ENCODE peak calls at places on chromosomes 6 and 20, in five cellular contexts. One of them, this sample, is unnamed. For H3K9me3, the result is how much of the 10 kb centered on the place peaks cover.

GRCh38 chr20:2524435-2525272 is 11.7 kb upstream of the TMC2 start:
- DNase-seq in HCT116: peak
- DNase-seq in ovary: peak
- DNase-seq in hepatocyte: peak
- DNase-seq in breast epithelium: peak
- DNase-seq in this sample: peak

GRCh38 chr6:11692451-11693376 is 85.9 kb downstream of the ADTRP start:
- DNase-seq in HCT116: no peak
- DNase-seq in ovary: no peak
- DNase-seq in hepatocyte: no peak
- DNase-seq in breast epithelium: no peak
- DNase-seq in this sample: peak

GRCh38 chr6:162538643-162539064 is 188.9 kb downstream of the PRKN start:
- DNase-seq in HCT116: no peak
- DNase-seq in ovary: no peak
- DNase-seq in hepatocyte: no peak
- DNase-seq in breast epithelium: no peak
- DNase-seq in this sample: peak

GRCh38 chr6:53306819-53307347 is 41.9 kb downstream of the ELOVL5 start:
- DNase-seq in HCT116: no peak
- DNase-seq in ovary: no peak
- DNase-seq in hepatocyte: peak
- DNase-seq in breast epithelium: no peak
- DNase-seq in this sample: no peak

GRCh38 chr6:71224011-71224410 is 64.6 kb upstream of the OGFRL1 start:
- DNase-seq in HCT116: no peak
- DNase-seq in ovary: no peak
- DNase-seq in hepatocyte: no peak
- DNase-seq in breast epithelium: no peak
- DNase-seq in this sample: no peak

GRCh38 chr6:113185299-113185698 is 671.8 kb upstream of the MARCKS start:
- DNase-seq in HCT116: no peak
- DNase-seq in ovary: no peak
- DNase-seq in hepatocyte: no peak
- DNase-seq in breast epithelium: no peak
- DNase-seq in this sample: no peak

GRCh38 chr6:167697316-167697715 is 129.4 kb upstream of the AFDN start:
- DNase-seq in HCT116: no peak
- DNase-seq in ovary: no peak
- DNase-seq in hepatocyte: no peak
- DNase-seq in breast epithelium: no peak
- DNase-seq in this sample: no peak

GRCh38 chr6:76885861-76886301 is 577.4 kb downstream of the HTR1B start:
- DNase-seq in HCT116: no peak
- DNase-seq in ovary: no peak
- DNase-seq in hepatocyte: no peak
- DNase-seq in breast epithelium: no peak
- DNase-seq in this sample: no peak

GRCh38 chr6:112044196-112044595 is 9.7 kb upstream of the CCN6 start:
- DNase-seq in HCT116: no peak
- DNase-seq in ovary: no peak
- DNase-seq in hepatocyte: no peak
- DNase-seq in breast epithelium: no peak
- DNase-seq in this sample: no peak

GRCh38 chr20:50913976-50914375 is 17.3 kb downstream of the ADNP start:
- DNase-seq in HCT116: no peak
- DNase-seq in ovary: no peak
- DNase-seq in hepatocyte: no peak
- DNase-seq in breast epithelium: no peak
- DNase-seq in this sample: no peak

GRCh38 chr6:106870824-106871300 is 103.7 kb downstream of the CD24 start:
- DNase-seq in HCT116: no peak
- DNase-seq in ovary: no peak
- DNase-seq in hepatocyte: peak
- DNase-seq in breast epithelium: no peak
- DNase-seq in this sample: no peak

GRCh38 chr20:38147751-38148150 is 17.3 kb downstream of the TGM2 start:
- DNase-seq in HCT116: no peak
- DNase-seq in ovary: no peak
- DNase-seq in hepatocyte: no peak
- DNase-seq in breast epithelium: no peak
- DNase-seq in this sample: peak

GRCh38 chr20:47720636-47721427 is 64.4 kb downstream of the SULF2 start:
- DNase-seq in HCT116: no peak
- DNase-seq in ovary: peak
- DNase-seq in hepatocyte: no peak
- DNase-seq in breast epithelium: no peak
- DNase-seq in this sample: no peak

GRCh38 chr20:59684685-59685212 is 80.4 kb downstream of the PHACTR3 start:
- DNase-seq in HCT116: no peak
- DNase-seq in ovary: no peak
- DNase-seq in hepatocyte: no peak
- DNase-seq in breast epithelium: no peak
- DNase-seq in this sample: no peak

GRCh38 chr20:59683181-59683580 is 78.8 kb downstream of the PHACTR3 start:
- DNase-seq in HCT116: no peak
- DNase-seq in ovary: no peak
- DNase-seq in hepatocyte: no peak
- DNase-seq in breast epithelium: no peak
- DNase-seq in this sample: no peak

GRCh38 chr20:59680852-59681251 is 76.5 kb downstream of the PHACTR3 start:
- DNase-seq in HCT116: no peak
- DNase-seq in ovary: no peak
- DNase-seq in hepatocyte: no peak
- DNase-seq in breast epithelium: no peak
- DNase-seq in this sample: no peak

GRCh38 chr20:59680148-59680650 is 75.9 kb downstream of the PHACTR3 start:
- DNase-seq in HCT116: no peak
- DNase-seq in ovary: no peak
- DNase-seq in hepatocyte: no peak
- DNase-seq in breast epithelium: no peak
- DNase-seq in this sample: no peak

DNA sequence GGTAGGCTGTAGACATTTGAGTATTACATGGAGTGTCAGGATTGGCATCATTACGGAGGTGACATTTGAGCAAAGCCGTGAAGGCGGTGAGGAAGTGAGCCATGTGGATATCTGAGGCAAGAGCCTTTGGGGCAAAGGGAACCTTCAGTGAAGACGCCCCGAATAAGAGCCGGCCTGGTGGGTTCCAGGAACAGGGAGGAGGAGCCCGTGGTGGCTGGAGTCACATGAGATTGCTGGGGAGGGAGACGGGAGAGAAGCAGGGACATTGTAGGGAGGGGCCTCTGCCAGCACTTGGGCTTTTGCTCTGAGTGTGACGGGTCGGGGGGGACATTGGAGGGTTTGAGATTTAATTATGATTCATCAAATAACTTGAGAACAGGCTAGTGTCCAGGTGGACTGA is 78.3 kb downstream of the PHACTR3 start:
- DNase-seq in HCT116: no peak
- DNase-seq in ovary: no peak
- DNase-seq in hepatocyte: no peak
- DNase-seq in breast epithelium: no peak
- DNase-seq in this sample: no peak
- H3K27ac ChIP-seq in HCT116: no peak
- H3K27ac ChIP-seq in ovary: no peak
- H3K27ac ChIP-seq in hepatocyte: no peak
- H3K27ac ChIP-seq in breast epithelium: no peak
- H3K27ac ChIP-seq in this sample: no peak

GRCh38 chr6:109358204-109358603 is 24.1 kb downstream of the CD164 start:
- DNase-seq in HCT116: no peak
- DNase-seq in ovary: no peak
- DNase-seq in hepatocyte: no peak
- DNase-seq in breast epithelium: no peak
- DNase-seq in this sample: no peak

GRCh38 chr6:109360791-109361190 is 21.5 kb downstream of the CD164 start:
- DNase-seq in HCT116: no peak
- DNase-seq in ovary: no peak
- DNase-seq in hepatocyte: no peak
- DNase-seq in breast epithelium: no peak
- DNase-seq in this sample: no peak

GRCh38 chr6:109356237-109356636 is 26.0 kb downstream of the CD164 start:
- DNase-seq in HCT116: no peak
- DNase-seq in ovary: no peak
- DNase-seq in hepatocyte: no peak
- DNase-seq in breast epithelium: no peak
- DNase-seq in this sample: no peak

GRCh38 chr6:109360281-109360680 is 22.0 kb downstream of the CD164 start:
- DNase-seq in HCT116: no peak
- DNase-seq in ovary: no peak
- DNase-seq in hepatocyte: no peak
- DNase-seq in breast epithelium: no peak
- DNase-seq in this sample: no peak

DNA sequence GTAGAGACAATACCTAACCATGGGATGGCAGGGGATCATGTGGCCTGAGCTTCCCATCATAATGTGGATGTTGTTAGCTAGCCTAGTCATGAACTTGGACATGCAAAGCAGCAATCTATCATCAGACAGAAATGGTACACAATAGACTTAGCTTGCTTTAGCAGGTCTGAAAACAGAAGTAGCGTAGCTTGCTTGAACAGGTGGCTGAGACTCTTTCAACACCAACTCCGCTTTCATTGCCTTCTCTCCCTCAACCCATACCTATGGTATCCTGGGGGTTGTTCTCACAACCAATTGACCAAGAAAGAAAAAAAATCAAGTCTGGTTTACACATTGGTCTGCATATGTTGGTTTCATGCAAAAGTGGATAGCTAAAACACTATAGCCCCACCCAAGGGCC is 23.0 kb downstream of the CD164 start:
- DNase-seq in HCT116: no peak
- DNase-seq in ovary: no peak
- DNase-seq in hepatocyte: no peak
- DNase-seq in breast epithelium: no peak
- DNase-seq in this sample: no peak
- H3K9me3 ChIP-seq in HCT116: under half
- H3K9me3 ChIP-seq in ovary: under half
- H3K9me3 ChIP-seq in hepatocyte: under half
- H3K9me3 ChIP-seq in breast epithelium: under half
- H3K9me3 ChIP-seq in this sample: under half

GRCh38 chr6:140572867-140573266 is 1198.4 kb upstream of the CITED2 start:
- DNase-seq in HCT116: no peak
- DNase-seq in ovary: no peak
- DNase-seq in hepatocyte: no peak
- DNase-seq in breast epithelium: no peak
- DNase-seq in this sample: no peak
- H3K27ac ChIP-seq in HCT116: no peak
- H3K27ac ChIP-seq in ovary: peak
- H3K27ac ChIP-seq in hepatocyte: no peak
- H3K27ac ChIP-seq in breast epithelium: no peak
- H3K27ac ChIP-seq in this sample: peak

DNA sequence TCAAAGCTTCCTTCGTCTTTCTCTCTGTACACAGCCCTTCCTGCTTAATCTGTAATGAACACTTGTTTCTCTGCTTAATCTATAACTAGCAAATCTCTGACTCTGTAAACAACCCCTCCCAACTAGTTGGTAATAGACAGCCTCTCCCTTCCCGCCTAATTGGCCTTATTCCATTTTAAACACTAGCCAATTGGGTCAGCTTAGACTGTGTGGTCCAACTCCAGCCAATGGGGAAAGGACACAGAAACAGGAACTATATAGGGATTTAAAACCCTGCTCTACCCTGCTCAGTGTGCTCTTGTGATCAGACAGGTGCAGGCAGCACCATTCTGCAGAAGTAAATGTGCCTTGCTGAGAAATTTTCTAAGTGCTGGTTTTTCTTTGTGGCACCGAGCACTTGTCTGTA is 18.5 kb downstream of the CHD6 start:
- DNase-seq in HCT116: no peak
- DNase-seq in ovary: no peak
- DNase-seq in hepatocyte: peak
- DNase-seq in breast epithelium: no peak
- DNase-seq in this sample: no peak
- H3K9me3 ChIP-seq in HCT116: under half
- H3K9me3 ChIP-seq in ovary: under half
- H3K9me3 ChIP-seq in hepatocyte: under half
- H3K9me3 ChIP-seq in breast epithelium: half or more
- H3K9me3 ChIP-seq in this sample: under half

DNA sequence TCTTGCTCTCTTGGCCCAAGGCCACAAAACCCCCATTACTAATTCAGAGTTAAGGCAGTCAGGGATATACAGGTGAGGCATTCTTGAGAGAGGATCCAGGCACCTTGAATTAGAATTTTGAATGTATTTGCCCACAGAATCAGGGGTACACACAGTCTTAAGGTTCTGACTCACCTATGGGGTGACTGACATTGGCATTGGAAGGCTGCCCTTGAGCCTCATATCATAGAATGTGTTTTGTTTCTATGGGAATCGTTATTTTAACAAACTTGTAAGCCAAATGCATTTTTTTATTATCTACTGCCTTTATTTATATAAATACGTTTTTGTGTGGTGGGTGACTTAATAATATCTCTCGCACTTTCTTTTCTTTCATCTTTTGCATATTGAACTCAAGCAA is 218.6 kb upstream of the CITED2 start:
- DNase-seq in HCT116: no peak
- DNase-seq in ovary: no peak
- DNase-seq in hepatocyte: no peak
- DNase-seq in breast epithelium: no peak
- DNase-seq in this sample: no peak
- H3K27ac ChIP-seq in HCT116: no peak
- H3K27ac ChIP-seq in ovary: no peak
- H3K27ac ChIP-seq in hepatocyte: no peak
- H3K27ac ChIP-seq in breast epithelium: peak
- H3K27ac ChIP-seq in this sample: no peak

DNA sequence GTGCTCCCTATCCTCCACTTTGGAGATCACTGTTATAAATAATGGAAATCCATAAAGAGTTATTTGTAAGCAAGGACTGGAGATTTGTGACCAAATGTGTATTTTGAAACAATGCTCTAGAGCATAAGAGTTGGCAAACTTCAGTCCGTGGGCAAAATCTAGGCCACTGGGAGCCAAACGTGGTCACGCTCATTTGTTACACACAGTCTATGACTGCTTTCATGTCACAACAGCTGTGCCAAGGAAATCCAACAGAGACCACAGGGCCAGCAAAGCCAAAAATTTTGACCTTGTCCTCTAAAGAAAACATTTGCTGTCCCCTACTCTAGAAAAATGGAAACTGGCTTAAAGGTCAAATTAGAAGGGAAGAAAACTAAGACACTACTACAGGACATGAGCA is 7.9 kb downstream of the ZNF334 start:
- DNase-seq in HCT116: no peak
- DNase-seq in ovary: no peak
- DNase-seq in hepatocyte: no peak
- DNase-seq in breast epithelium: no peak
- DNase-seq in this sample: no peak
- H3K9me3 ChIP-seq in HCT116: under half
- H3K9me3 ChIP-seq in ovary: under half
- H3K9me3 ChIP-seq in hepatocyte: under half
- H3K9me3 ChIP-seq in breast epithelium: under half
- H3K9me3 ChIP-seq in this sample: under half

This sample was measured in aorta.